ENCODE peak calls at places on chromosomes 5 and 9, in eight cellular contexts. R is stimulated activated CD4-positive, alpha-beta T cell treated with anti-CD3 and anti-CD28 coated beads, Interleukin-12 subunit alpha, Interleukin-12 subunit beta, amount 100 ng/mL, for 4 hours; F is NCI-H2107; X is HFF-Myc; C is tibial artery; E is fibroblast of mammary gland; A is lower leg skin; P is A549. Z is an unnamed sample.
A peak's percentile ranks its signal among the peaks of the same experiment; 100 is the strongest.

GRCh38 chr5:122352331-122352730 is 40.3 kb downstream of the SNCAIP start:
- DNase-seq in R (no peak), F (no peak), X (no peak), C (no peak), E (peak; percentile 82), A (no peak), P (no peak), Z (no peak)

GRCh38 chr5:30736642-30737041 is 456.8 kb upstream of the CDH6 start:
- DNase-seq in R (no peak), F (no peak), X (no peak), C (no peak), E (no peak), A (no peak), P (no peak), Z (peak; percentile 8)

GRCh38 chr5:54845567-54845941 is 139.8 kb downstream of the ESM1 start:
- DNase-seq in R (no peak), F (no peak), X (no peak), C (no peak), E (peak; percentile 72), A (no peak), P (no peak), Z (no peak)

GRCh38 chr5:40221796-40222195 is 457.9 kb upstream of the PTGER4 start:
- DNase-seq in R (no peak), F (no peak), X (no peak), C (no peak), E (peak; percentile 94), A (no peak), P (no peak), Z (no peak)

GRCh38 chr5:142547445-142548374 is 138.2 kb downstream of the FGF1 start:
- DNase-seq in R (no peak), F (no peak), X (no peak), C (no peak), E (no peak), A (no peak), P (no peak), Z (no peak)

GRCh38 chr9:129777769-129778130 is 24.9 kb upstream of the PTGES start:
- DNase-seq in R (no peak), F (no peak), X (no peak), C (no peak), E (no peak), A (no peak), P (no peak), Z (no peak)

GRCh38 chr9:112382501-112383364 is 2.8 kb downstream of the HSDL2 start:
- DNase-seq in R (no peak), F (no peak), X (no peak), C (no peak), E (no peak), A (no peak), P (no peak), Z (no peak)

GRCh38 chr9:90960941-90961340 is 159.3 kb downstream of the SYK start:
- DNase-seq in R (no peak), F (no peak), X (no peak), C (no peak), E (no peak), A (no peak), P (no peak), Z (no peak)

GRCh38 chr5:1265026-1265425 is 29.8 kb downstream of the TERT start:
- DNase-seq in R (no peak), F (no peak), X (no peak), C (no peak), E (no peak), A (no peak), P (no peak), Z (no peak)

GRCh38 chr5:150573867-150574817 is 66.2 kb downstream of the NDST1 start:
- DNase-seq in R (no peak), F (no peak), X (no peak), C (no peak), E (no peak), A (no peak), P (peak; percentile 31), Z (no peak)

GRCh38 chr9:35831040-35831439 is 2.0 kb downstream of the TMEM8B start:
- DNase-seq in R (no peak), F (no peak), X (no peak), C (no peak), E (no peak), A (no peak), P (no peak), Z (no peak)

GRCh38 chr5:43560128-43560527 is 3.3 kb upstream of the PAIP1 start:
- DNase-seq in R (no peak), F (no peak), X (peak; percentile 76), C (no peak), E (peak; percentile 58), A (no peak), P (no peak), Z (no peak)

GRCh38 chr9:72749276-72749675 is 203.6 kb downstream of the ALDH1A1 start:
- DNase-seq in R (no peak), F (no peak), X (no peak), C (no peak), E (no peak), A (no peak), P (no peak), Z (no peak)

GRCh38 chr9:114280636-114281315 is 42.1 kb upstream of the ORM1 start:
- DNase-seq in R (no peak), F (no peak), X (no peak), C (no peak), E (peak; percentile 77), A (no peak), P (no peak), Z (no peak)

GRCh38 chr5:20335978-20336377 is 348.0 kb upstream of the CDH18 start:
- DNase-seq in R (no peak), F (no peak), X (no peak), C (no peak), E (no peak), A (no peak), P (no peak), Z (no peak)

GRCh38 chr9:137280478-137281344 is 3.2 kb downstream of the TOR4A start:
- DNase-seq in R (no peak), F (no peak), X (no peak), C (no peak), E (no peak), A (no peak), P (no peak), Z (no peak)

GRCh38 chr5:86917117-86917579 is 299.4 kb downstream of the COX7C start:
- DNase-seq in R (no peak), F (no peak), X (peak; percentile 16), C (no peak), E (peak; percentile 41), A (no peak), P (no peak), Z (no peak)

GRCh38 chr5:137453476-137454080 is 45.5 kb downstream of the SPOCK1 start:
- DNase-seq in R (no peak), F (no peak), X (peak; percentile 35), C (no peak), E (peak; percentile 69), A (no peak), P (no peak), Z (no peak)

GRCh38 chr5:157518963-157519362 is 56.6 kb downstream of the ADAM19 start:
- DNase-seq in R (no peak), F (no peak), X (no peak), C (no peak), E (no peak), A (no peak), P (no peak), Z (no peak)

GRCh38 chr5:138722518-138722917 is 30.7 kb upstream of the CTNNA1 start:
- DNase-seq in R (no peak), F (no peak), X (no peak), C (no peak), E (no peak), A (no peak), P (no peak), Z (no peak)

GRCh38 chr5:103774736-103775135 is 212.1 kb upstream of the NUDT12 start:
- DNase-seq in R (no peak), F (no peak), X (no peak), C (no peak), E (no peak), A (no peak), P (no peak), Z (no peak)

GRCh38 chr5:177147239-177147638 is 13.7 kb downstream of the NSD1 start:
- DNase-seq in R (no peak), F (no peak), X (no peak), C (no peak), E (peak; percentile 61), A (no peak), P (no peak), Z (no peak)

GRCh38 chr5:97194366-97194765 is 11.3 kb upstream of the RIOK2 start:
- DNase-seq in R (no peak), F (no peak), X (no peak), C (no peak), E (no peak), A (no peak), P (no peak), Z (peak; percentile 4)

GRCh38 chr9:89410709-89411111 is 87.2 kb downstream of the SEMA4D start:
- DNase-seq in R (peak; percentile 57), F (no peak), X (no peak), C (no peak), E (peak; percentile 10), A (no peak), P (no peak), Z (no peak)

GRCh38 chr9:30796806-30797205 is 1587.6 kb upstream of the ACO1 start:
- DNase-seq in R (no peak), F (no peak), X (no peak), C (no peak), E (no peak), A (no peak), P (no peak), Z (no peak)

GRCh38 chr5:135073771-135074345 is 39.8 kb upstream of the PITX1 start:
- DNase-seq in R (no peak), F (no peak), X (no peak), C (no peak), E (no peak), A (no peak), P (no peak), Z (no peak)

GRCh38 chr5:36896476-36896875 is 19.9 kb downstream of the NIPBL start:
- DNase-seq in R (no peak), F (no peak), X (no peak), C (no peak), E (no peak), A (no peak), P (no peak), Z (no peak)

GRCh38 chr5:157345067-157345466 is 79.1 kb downstream of the CYFIP2 start:
- DNase-seq in R (no peak), F (no peak), X (no peak), C (no peak), E (no peak), A (no peak), P (no peak), Z (no peak)

GRCh38 chr5:123090641-123091257 is 1.7 kb downstream of the PRDM6 start:
- DNase-seq in R (no peak), F (no peak), X (no peak), C (no peak), E (no peak), A (no peak), P (no peak), Z (no peak)